ENCODE peak calls at places on chromosomes 2 and 18, in ten cellular contexts. S is lung microvascular endothelial cell; P is AG20443; U is pons; E is A172; Z is activated T-helper 9 cell treated with anti-CD3 and anti-CD28 coated beads, Interleukin-2, amount 50 U/mL, for 16 hours; K is glomerular endothelial cell; X is spleen; B is activated T-cell treated with anti-CD3 and anti-CD28 coated beads for 1 hour; M is AG04450. Q is an unnamed sample.

GRCh38 chr18:56986829-56987228 is 160.1 kb upstream of the BOD1L2 start:
- DNase-seq in Z (no peak), E (no peak), B (no peak), K (no peak), S (no peak), P (no peak), M (no peak), U (no peak), X (no peak), Q (no peak)

GRCh38 chr2:42089340-42089925 is 41.6 kb downstream of the PKDCC start:
- DNase-seq in B (no peak), X (peak; percentile 90), S (peak; percentile 65), P (peak; percentile 71), Z (peak; percentile 47), E (peak; percentile 59), K (no peak), U (no peak), M (no peak), Q (peak; percentile 76)

GRCh38 chr2:30583204-30583749 is 136.2 kb downstream of the LCLAT1 start:
- DNase-seq in E (no peak), X (no peak), U (no peak), K (no peak), P (no peak), B (no peak), S (no peak), Z (no peak), M (no peak), Q (no peak)

GRCh38 chr18:74942319-74942910 is 266.5 kb downstream of the PTGR3 start:
- DNase-seq in S (peak; percentile 70), M (no peak), U (no peak), P (no peak), K (no peak), X (no peak), E (peak; percentile 18), Z (no peak), B (no peak), Q (no peak)

GRCh38 chr2:26184086-26184485 is 11.2 kb downstream of the GAREM2 start:
- DNase-seq in U (no peak), K (no peak), P (no peak), X (no peak), Z (no peak), M (no peak), B (no peak), E (no peak), S (no peak), Q (no peak)

GRCh38 chr18:27600245-27600644 is 415.1 kb upstream of the CHST9 start:
- DNase-seq in S (no peak), U (no peak), M (no peak), E (no peak), P (no peak), Z (no peak), B (no peak), K (no peak), X (no peak), Q (no peak)

GRCh38 chr2:58156780-58157179 is 84.3 kb downstream of the FANCL start:
- DNase-seq in X (no peak), M (no peak), U (no peak), S (no peak), B (no peak), Z (no peak), K (no peak), P (peak; percentile 41), E (peak; percentile 29), Q (no peak)

GRCh38 chr18:13553449-13553848 is 172.9 kb downstream of the FAM210A start:
- DNase-seq in B (no peak), M (no peak), E (no peak), U (no peak), P (no peak), K (no peak), S (no peak), Z (no peak), X (no peak), Q (no peak)

GRCh38 chr18:44170208-44170880 is 510.3 kb upstream of the SETBP1 start:
- DNase-seq in X (no peak), U (no peak), E (no peak), Z (no peak), M (no peak), P (no peak), B (no peak), S (no peak), K (no peak), Q (no peak)

GRCh38 chr18:7105943-7106342 is 11.7 kb downstream of the LAMA1 start:
- DNase-seq in P (no peak), M (no peak), B (no peak), K (no peak), X (no peak), S (no peak), E (no peak), U (no peak), Z (no peak), Q (no peak)

GRCh38 chr2:218733615-218734021 is 23.0 kb downstream of the TTLL4 start:
- DNase-seq in S (peak; percentile 67), B (no peak), X (no peak), U (peak; percentile 88), M (no peak), Z (no peak), K (no peak), E (peak; percentile 46), P (peak; percentile 49), Q (no peak)

GRCh38 chr2:225584821-225585220 is 185.3 kb downstream of the NYAP2 start:
- DNase-seq in E (no peak), X (no peak), K (no peak), M (no peak), U (no peak), Z (no peak), B (no peak), P (no peak), S (no peak), Q (no peak)

GRCh38 chr2:207892676-207893402 is 123.1 kb upstream of the FZD5 start:
- DNase-seq in B (no peak), U (no peak), P (peak; percentile 51), M (no peak), S (no peak), K (no peak), Z (no peak), X (no peak), E (no peak), Q (no peak)

GRCh38 chr2:233049194-233049761 is 10.9 kb upstream of the INPP5D start:
- DNase-seq in Z (no peak), K (no peak), S (no peak), B (no peak), P (no peak), U (no peak), M (no peak), X (peak; percentile 47), E (no peak), Q (no peak)

GRCh38 chr18:48026216-48026615 is 95.8 kb upstream of the SMAD2 start:
- DNase-seq in S (no peak), M (no peak), U (no peak), K (no peak), E (no peak), Z (no peak), X (peak; percentile 75), B (no peak), P (no peak), Q (no peak)

GRCh38 chr18:54127759-54128378 is 96.6 kb downstream of the MBD2 start:
- DNase-seq in E (peak; percentile 29), S (peak; percentile 59), U (peak; percentile 74), P (peak; percentile 70), K (no peak), Z (no peak), B (no peak), M (peak; percentile 8), X (no peak), Q (peak; percentile 48)

GRCh38 chr2:37323770-37324535 is 680 bp downstream of the PRKD3 start:
- DNase-seq in M (no peak), Z (peak; percentile 4), K (no peak), X (peak; percentile 84), P (peak; percentile 19), S (peak; percentile 49), U (peak; percentile 40), E (peak; percentile 49), B (peak; percentile 30), Q (peak; percentile 71)

GRCh38 chr18:23506393-23506792 is 3.1 kb downstream of the RMC1 start:
- DNase-seq in E (no peak), B (no peak), M (no peak), U (no peak), P (no peak), Z (no peak), S (no peak), K (no peak), X (no peak), Q (no peak)

GRCh38 chr18:46899274-46899948 is 17.9 kb downstream of the PIAS2 start:
- DNase-seq in K (no peak), S (no peak), M (no peak), P (no peak), X (no peak), Z (no peak), U (no peak), E (no peak), B (no peak), Q (no peak)